ENCODE peak calls at places on chromosomes 3 and 15, in five cellular contexts. One of them, this sample, is unnamed.

GRCh38 chr3:4904801-4905695 is 74.2 kb upstream of the BHLHE40 start:
- DNase-seq in endodermal cell: no peak
- DNase-seq in colonic mucosa: peak; percentile 29
- DNase-seq in astrocyte: peak; percentile 29
- DNase-seq in HCT116: no peak
- DNase-seq in this sample: no peak

GRCh38 chr3:187947927-187948682 is 202.8 kb upstream of the BCL6 start:
- DNase-seq in colonic mucosa: no peak
- DNase-seq in endodermal cell: no peak
- DNase-seq in HCT116: no peak
- DNase-seq in astrocyte: no peak
- DNase-seq in this sample: no peak

GRCh38 chr3:172202797-172203196 is 163.4 kb downstream of the FNDC3B start:
- DNase-seq in astrocyte: no peak
- DNase-seq in endodermal cell: no peak
- DNase-seq in HCT116: no peak
- DNase-seq in colonic mucosa: no peak
- DNase-seq in this sample: no peak

GRCh38 chr3:21533047-21533446 is 218.0 kb downstream of the ZNF385D start:
- DNase-seq in colonic mucosa: no peak
- DNase-seq in astrocyte: no peak
- DNase-seq in HCT116: no peak
- DNase-seq in endodermal cell: no peak
- DNase-seq in this sample: no peak

GRCh38 chr3:177514341-177515193 is 317.3 kb upstream of the TBL1XR1 start:
- DNase-seq in astrocyte: no peak
- DNase-seq in endodermal cell: no peak
- DNase-seq in colonic mucosa: no peak
- DNase-seq in HCT116: no peak
- DNase-seq in this sample: no peak

GRCh38 chr15:25439456-25439836 is 622 bp upstream of the UBE3A start:
- DNase-seq in astrocyte: peak; percentile 20
- DNase-seq in endodermal cell: no peak
- DNase-seq in colonic mucosa: peak; percentile 45
- DNase-seq in HCT116: peak; percentile 6
- DNase-seq in this sample: no peak

GRCh38 chr3:196569003-196569516 is 600 bp downstream of the FBXO45 start:
- DNase-seq in endodermal cell: peak; percentile 83
- DNase-seq in astrocyte: peak; percentile 30
- DNase-seq in HCT116: no peak
- DNase-seq in colonic mucosa: peak; percentile 45
- DNase-seq in this sample: no peak

GRCh38 chr15:40418126-40418525 is 12.5 kb downstream of the IVD start:
- DNase-seq in HCT116: no peak
- DNase-seq in astrocyte: no peak
- DNase-seq in colonic mucosa: no peak
- DNase-seq in endodermal cell: no peak
- DNase-seq in this sample: no peak

GRCh38 chr3:108412351-108412750 is 98.0 kb downstream of the MYH15 start:
- DNase-seq in colonic mucosa: no peak
- DNase-seq in endodermal cell: no peak
- DNase-seq in HCT116: no peak
- DNase-seq in astrocyte: no peak
- DNase-seq in this sample: no peak

GRCh38 chr3:66492672-66493071 is 8.2 kb downstream of the LRIG1 start:
- DNase-seq in endodermal cell: no peak
- DNase-seq in astrocyte: no peak
- DNase-seq in colonic mucosa: peak; percentile 81
- DNase-seq in HCT116: no peak
- DNase-seq in this sample: no peak

DNA sequence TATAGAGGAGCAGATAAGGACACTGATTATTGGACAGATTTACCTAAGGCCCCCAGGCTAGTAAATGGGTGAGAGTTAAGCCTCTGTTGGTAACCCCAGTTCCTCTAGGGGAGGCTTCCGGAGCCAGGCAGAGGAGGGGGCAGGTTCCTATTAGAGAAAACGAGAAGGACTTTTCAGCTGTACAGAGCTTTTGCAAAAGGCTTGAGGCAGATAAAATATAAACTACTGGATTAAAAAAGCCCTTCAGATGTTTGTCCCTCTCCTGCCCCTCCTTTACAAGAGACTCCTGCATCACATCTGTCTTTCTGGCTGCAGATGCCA is 49.3 kb upstream of the LCTL start:
- DNase-seq in HCT116: no peak
- DNase-seq in colonic mucosa: no peak
- DNase-seq in endodermal cell: no peak
- DNase-seq in astrocyte: no peak
- DNase-seq in this sample: no peak
- H3K9ac ChIP-seq in HCT116: no peak overlapping the region
- H3K9ac ChIP-seq in colonic mucosa: no peak overlapping the region
- H3K9ac ChIP-seq in endodermal cell: no peak overlapping the region
- H3K9ac ChIP-seq in astrocyte: no peak overlapping the region
- H3K9ac ChIP-seq in this sample: no peak overlapping the region

DNA sequence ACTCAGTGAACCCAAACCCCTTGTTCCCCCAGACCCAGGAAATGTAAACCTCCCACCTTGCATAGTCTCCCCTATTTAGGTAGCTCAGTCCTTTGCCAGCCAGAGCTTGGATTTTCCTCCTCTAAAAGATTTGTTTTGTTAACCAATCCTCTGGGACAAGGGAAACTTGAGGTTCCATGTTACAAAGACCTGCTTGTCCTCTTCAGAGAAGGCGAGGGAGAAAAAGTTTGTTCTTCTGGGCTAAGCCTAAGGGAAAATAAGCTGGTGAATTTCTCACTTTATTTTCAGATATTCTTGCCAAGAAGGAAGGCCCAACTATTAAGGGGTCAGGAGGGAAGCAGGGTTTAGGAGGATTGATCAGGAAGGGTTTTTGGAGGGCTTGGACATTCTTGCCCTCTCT is 136.1 kb upstream of the PROK2 start:
- DNase-seq in astrocyte: no peak
- DNase-seq in colonic mucosa: no peak
- DNase-seq in HCT116: no peak
- DNase-seq in endodermal cell: no peak
- DNase-seq in this sample: no peak
- TF ChIP-seq CTCF in astrocyte: no peak
- TF ChIP-seq CTCF in colonic mucosa: no peak
- TF ChIP-seq CTCF in HCT116: no peak
- TF ChIP-seq CTCF in endodermal cell: no peak
- TF ChIP-seq CTCF in this sample: no peak

GRCh38 chr3:185283374-185283935 is 29.6 kb upstream of the EHHADH start:
- DNase-seq in astrocyte: peak; percentile 45
- DNase-seq in endodermal cell: no peak
- DNase-seq in colonic mucosa: no peak
- DNase-seq in HCT116: peak; percentile 4
- DNase-seq in this sample: no peak
- H3K9ac ChIP-seq in astrocyte: peak overlapping the region; percentile 82
- H3K9ac ChIP-seq in endodermal cell: peak overlapping the region; percentile 32
- H3K9ac ChIP-seq in colonic mucosa: peak overlapping the region; percentile 81
- H3K9ac ChIP-seq in HCT116: peak overlapping the region; percentile 75
- H3K9ac ChIP-seq in this sample: peak overlapping the region; percentile 24

GRCh38 chr15:99961011-99961441 is 227.8 kb upstream of the LYSMD4 start:
- DNase-seq in astrocyte: no peak
- DNase-seq in HCT116: peak; percentile 51
- DNase-seq in endodermal cell: peak; percentile 85
- DNase-seq in colonic mucosa: peak; percentile 19
- DNase-seq in this sample: peak; percentile 49
- TF ChIP-seq CTCF in astrocyte: peak; percentile 22
- TF ChIP-seq CTCF in HCT116: peak; percentile 59
- TF ChIP-seq CTCF in endodermal cell: peak; percentile 78
- TF ChIP-seq CTCF in colonic mucosa: no peak
- TF ChIP-seq CTCF in this sample: peak; percentile 60

DNA sequence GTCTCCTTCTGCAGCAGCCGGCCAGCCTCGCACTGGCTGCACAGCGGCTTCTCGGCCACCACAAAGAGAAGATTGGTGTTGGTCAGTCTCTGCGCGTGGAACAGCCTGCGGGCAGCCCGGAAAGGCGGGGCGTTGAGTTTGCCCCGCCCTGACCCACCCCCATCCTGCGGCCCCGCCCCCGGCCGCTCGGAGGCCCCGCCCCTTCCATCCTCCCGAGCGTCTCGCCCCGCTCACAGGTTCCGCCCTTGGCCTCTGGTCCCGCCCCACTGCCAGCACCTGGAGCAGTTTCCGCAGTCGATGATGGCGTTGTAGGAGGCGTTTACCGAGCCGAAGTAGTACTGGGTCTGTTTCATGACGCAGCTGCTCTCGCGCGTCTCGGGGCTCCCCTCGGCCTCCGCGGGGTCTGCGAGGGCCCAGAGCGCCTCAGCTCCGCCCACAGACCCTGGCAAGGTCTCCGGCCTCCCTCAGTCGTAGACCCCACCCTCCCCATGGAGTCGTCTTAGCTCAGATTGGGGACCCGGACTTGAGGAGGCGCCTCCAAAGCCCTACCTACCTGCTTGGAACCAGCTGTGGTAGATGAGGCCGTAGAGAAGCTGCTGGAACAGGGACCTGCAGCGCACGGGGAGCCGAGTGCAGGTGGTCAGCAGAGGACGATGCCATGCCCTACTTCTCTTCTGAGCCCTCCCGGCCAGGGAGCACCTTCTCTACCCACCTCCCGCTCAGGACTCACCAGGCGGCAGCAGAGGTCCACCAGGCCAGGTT is 5.9 kb upstream of the TMEM115 start:
- DNase-seq in colonic mucosa: peak; percentile 97
- DNase-seq in endodermal cell: peak; percentile 98
- DNase-seq in astrocyte: peak; percentile 30
- DNase-seq in HCT116: peak; percentile 70
- DNase-seq in this sample: peak; percentile 88
- H3K9ac ChIP-seq in colonic mucosa: peak overlapping the region; percentile 62
- H3K9ac ChIP-seq in endodermal cell: peak overlapping the region; percentile 60
- H3K9ac ChIP-seq in astrocyte: no peak overlapping the region
- H3K9ac ChIP-seq in HCT116: peak overlapping the region; percentile 59
- H3K9ac ChIP-seq in this sample: no peak overlapping the region

GRCh38 chr3:38984110-38984509 is 67.6 kb downstream of the SCN11A start:
- DNase-seq in colonic mucosa: no peak
- DNase-seq in endodermal cell: no peak
- DNase-seq in HCT116: no peak
- DNase-seq in astrocyte: no peak
- DNase-seq in this sample: no peak
- TF ChIP-seq CTCF in colonic mucosa: no peak
- TF ChIP-seq CTCF in endodermal cell: no peak
- TF ChIP-seq CTCF in HCT116: peak; percentile 20
- TF ChIP-seq CTCF in astrocyte: no peak
- TF ChIP-seq CTCF in this sample: no peak

GRCh38 chr3:141876381-141876890 is at the start of gene ATP1B3:
- DNase-seq in astrocyte: peak; percentile 70
- DNase-seq in colonic mucosa: peak; percentile 89
- DNase-seq in endodermal cell: peak; percentile 89
- DNase-seq in HCT116: peak; percentile 28
- DNase-seq in this sample: peak; percentile 92
- H3K9ac ChIP-seq in astrocyte: peak within 1 kb of the TSS; percentile 88
- H3K9ac ChIP-seq in colonic mucosa: peak within 1 kb of the TSS; percentile 92
- H3K9ac ChIP-seq in endodermal cell: peak within 1 kb of the TSS; percentile 94
- H3K9ac ChIP-seq in HCT116: peak within 1 kb of the TSS; percentile 97
- H3K9ac ChIP-seq in this sample: peak within 1 kb of the TSS; percentile 81

DNA sequence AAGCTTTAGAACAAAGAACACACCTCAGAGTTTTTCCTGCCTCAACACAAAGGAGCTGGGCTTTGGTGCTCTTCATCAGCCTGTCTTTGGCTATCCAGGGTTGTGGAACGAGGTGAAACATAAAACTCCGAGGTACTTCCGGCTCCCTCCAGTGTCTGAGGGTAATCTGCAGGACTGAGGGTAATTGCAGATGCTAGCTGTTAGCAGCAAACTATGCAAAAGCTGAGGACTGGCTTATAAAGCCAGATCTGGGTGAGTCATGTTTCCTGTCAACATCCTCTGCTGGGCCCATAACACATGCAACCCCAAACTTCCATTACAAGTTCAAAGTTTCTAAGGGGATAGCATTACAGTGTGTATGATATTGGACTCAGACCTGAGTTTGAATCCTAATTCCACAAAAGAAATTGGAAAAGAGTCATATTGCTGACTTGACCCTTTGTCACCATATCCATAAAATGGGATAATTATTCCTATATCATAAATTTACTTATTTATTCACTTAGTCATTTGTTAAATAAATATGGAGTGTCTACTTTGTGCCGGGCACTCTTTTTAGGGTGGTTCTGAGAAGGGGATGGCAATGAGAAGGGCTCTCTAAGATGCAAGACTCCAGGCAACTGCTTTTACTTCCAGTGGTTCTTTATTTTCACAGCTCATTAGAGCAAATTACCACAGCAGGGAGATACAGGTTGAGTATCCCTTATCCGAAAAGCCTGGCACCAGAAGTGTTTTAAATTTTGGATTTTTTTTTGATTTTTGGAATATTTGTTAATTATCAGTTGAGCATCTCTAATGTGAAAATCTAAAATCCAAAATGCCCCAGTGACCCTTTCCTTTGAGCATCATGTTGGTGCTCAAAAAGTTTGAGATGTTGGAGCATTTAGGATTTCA is 9.5 kb upstream of the TRIM69 start:
- DNase-seq in astrocyte: peak; percentile 91
- DNase-seq in colonic mucosa: peak; percentile 78
- DNase-seq in endodermal cell: peak; percentile 71
- DNase-seq in HCT116: peak; percentile 52
- DNase-seq in this sample: no peak
- TF ChIP-seq CTCF in astrocyte: no peak
- TF ChIP-seq CTCF in colonic mucosa: no peak
- TF ChIP-seq CTCF in endodermal cell: no peak
- TF ChIP-seq CTCF in HCT116: no peak
- TF ChIP-seq CTCF in this sample: no peak

This sample was measured in neural progenitor cell.